ENCODE peak calls at places on chromosomes 1 and 21, in six cellular contexts. S is tibial nerve; G is cardiac muscle cell; D is SJSA1; R is CD4-positive, alpha-beta T cell; V is uterus. N is an unnamed sample. For H3K9me3, the result is how much of the 10 kb centered on the place peaks cover.

GRCh38 chr1:68051475-68051874 is 1.0 kb upstream of the DIRAS3 start:
- DNase-seq in S (no peak), G (peak), D (peak), R (no peak), V (peak), N (peak)

GRCh38 chr1:167105841-167106461 is 12.1 kb downstream of the STYXL2 start:
- DNase-seq in S (no peak), G (no peak), D (no peak), R (no peak), V (no peak), N (no peak)

GRCh38 chr1:7250176-7250575 is 464.9 kb downstream of the CAMTA1 start:
- DNase-seq in S (no peak), G (no peak), D (no peak), R (no peak), V (no peak), N (no peak)

GRCh38 chr1:155127672-155128468 is at the start of gene EFNA1:
- DNase-seq in S (peak), G (peak), D (peak), R (peak), V (peak), N (peak)

GRCh38 chr1:173224280-173224886 is 17.3 kb upstream of the TNFSF4 start:
- DNase-seq in S (no peak), G (no peak), D (no peak), R (no peak), V (no peak), N (no peak)

GRCh38 chr1:97674517-97674916 is 246.3 kb downstream of the DPYD start:
- DNase-seq in S (no peak), G (no peak), D (no peak), R (no peak), V (no peak), N (no peak)

GRCh38 chr1:28243685-28244439 is 7.9 kb downstream of the ATP5IF1 start:
- DNase-seq in S (no peak), G (no peak), D (no peak), R (no peak), V (no peak), N (no peak)

GRCh38 chr1:37071829-37072228 is 37.5 kb upstream of the GRIK3 start:
- DNase-seq in S (no peak), G (no peak), D (no peak), R (no peak), V (no peak), N (peak)

GRCh38 chr1:14067036-14067435 is 367.0 kb downstream of the PRDM2 start:
- DNase-seq in S (no peak), G (no peak), D (no peak), R (no peak), V (no peak), N (no peak)

GRCh38 chr1:62720946-62721554 is 32.9 kb upstream of the DOCK7 start:
- DNase-seq in S (no peak), G (peak), D (no peak), R (no peak), V (no peak), N (peak)

GRCh38 chr1:179856286-179856685 is 21.3 kb downstream of the TOR1AIP2 start:
- DNase-seq in S (no peak), G (no peak), D (no peak), R (no peak), V (no peak), N (no peak)

GRCh38 chr1:62905309-62905708 is 121.4 kb downstream of the ATG4C start:
- DNase-seq in S (no peak), G (no peak), D (no peak), R (no peak), V (no peak), N (no peak)

GRCh38 chr1:209657140-209657879 is 5.1 kb upstream of the LAMB3 start:
- DNase-seq in S (no peak), G (no peak), D (peak), R (no peak), V (no peak), N (no peak)

GRCh38 chr1:90391116-90391515 is 326.0 kb downstream of the BARHL2 start:
- DNase-seq in S (no peak), G (peak), D (peak), R (no peak), V (no peak), N (no peak)

GRCh38 chr1:203038217-203038741 is 12.0 kb downstream of the PPFIA4 start:
- DNase-seq in S (no peak), G (peak), D (peak), R (no peak), V (peak), N (peak)

GRCh38 chr21:18030248-18030647 is 211.1 kb upstream of the C21orf91 start:
- DNase-seq in S (no peak), G (no peak), D (no peak), R (no peak), V (no peak), N (no peak)

GRCh38 chr21:28540514-28540913 is 452.2 kb downstream of the LTN1 start:
- DNase-seq in S (no peak), G (peak), D (no peak), R (no peak), V (no peak), N (no peak)

GRCh38 chr1:218890436-218890835 is 283.2 kb upstream of the LYPLAL1 start:
- DNase-seq in S (no peak), G (no peak), D (no peak), R (no peak), V (no peak), N (no peak)

GRCh38 chr1:116556289-116557006 is 14.4 kb downstream of the CD58 start:
- DNase-seq in S (no peak), G (peak), D (peak), R (peak), V (no peak), N (peak)

DNA sequence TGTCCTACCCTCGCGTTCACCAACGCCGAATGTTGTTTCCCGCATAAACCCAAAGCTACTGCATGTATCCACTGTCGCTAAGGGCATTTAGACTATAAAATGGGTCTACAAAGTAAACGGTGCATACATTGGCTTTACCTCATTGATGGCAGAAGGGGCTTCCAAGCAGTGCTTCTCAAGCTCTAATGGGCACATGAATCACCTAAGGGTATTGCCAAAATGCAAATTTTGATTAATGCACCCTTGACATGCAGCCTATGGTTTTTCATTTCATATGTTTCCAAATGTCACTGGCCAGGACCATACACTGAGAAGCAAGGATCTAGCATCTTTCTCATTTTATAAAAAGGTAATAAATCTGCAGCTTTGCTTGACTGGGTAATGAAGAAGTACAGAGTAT is 2.7 kb downstream of the OR6F1 start:
- DNase-seq in S (no peak), G (no peak), D (no peak), R (no peak), V (no peak), N (no peak)
- H3K9me3 ChIP-seq in S (under half), G (under half), D (under half), R (under half), V (under half), N (under half)

GRCh38 chr1:5765997-5766913 is 226.0 kb downstream of the NPHP4 start:
- DNase-seq in S (no peak), G (no peak), D (no peak), R (no peak), V (no peak), N (no peak)
- H3K9me3 ChIP-seq in S (under half), G (under half), D (under half), R (under half), V (under half), N (under half)

DNA sequence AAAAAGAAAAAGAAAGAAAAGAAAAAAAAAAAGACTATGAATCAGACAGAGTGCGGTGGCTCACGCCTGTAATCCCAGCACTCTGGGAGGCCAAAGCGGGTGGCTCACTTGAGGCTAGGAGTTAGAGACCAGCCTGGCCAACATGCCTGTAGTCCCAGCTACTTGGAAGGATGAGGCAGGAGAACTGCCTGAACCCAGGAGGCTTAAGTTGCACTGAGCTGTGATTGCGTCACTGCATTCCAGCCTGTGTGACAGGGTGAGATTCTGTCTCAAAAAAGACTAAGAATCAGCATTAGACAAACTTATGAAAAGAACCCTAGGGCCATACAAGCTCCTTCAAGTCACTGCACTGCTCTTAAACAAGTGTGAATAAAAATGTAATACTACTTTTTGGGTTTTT is 16.9 kb downstream of the PSMB4 start:
- DNase-seq in S (no peak), G (peak), D (no peak), R (no peak), V (no peak), N (no peak)
- H3K9me3 ChIP-seq in S (under half), G (under half), D (under half), R (under half), V (under half), N (under half)

GRCh38 chr1:174799136-174799479 is 200.6 kb upstream of the CACYBP start:
- DNase-seq in S (no peak), G (no peak), D (no peak), R (no peak), V (no peak), N (no peak)

GRCh38 chr1:174797398-174797797 is 202.3 kb upstream of the CACYBP start:
- DNase-seq in S (no peak), G (no peak), D (no peak), R (no peak), V (no peak), N (no peak)

GRCh38 chr1:174794861-174795260 is 204.9 kb upstream of the CACYBP start:
- DNase-seq in S (no peak), G (no peak), D (no peak), R (no peak), V (no peak), N (no peak)

GRCh38 chr1:174791863-174792262 is 207.9 kb upstream of the CACYBP start:
- DNase-seq in S (no peak), G (no peak), D (no peak), R (no peak), V (no peak), N (no peak)

GRCh38 chr1:174795806-174796205 is 203.9 kb upstream of the CACYBP start:
- DNase-seq in S (no peak), G (no peak), D (peak), R (no peak), V (no peak), N (no peak)
- H3K9me3 ChIP-seq in S (under half), G (under half), D (under half), R (under half), V (under half), N (under half)

GRCh38 chr1:220893701-220894024 is 14.4 kb downstream of the HLX start:
- DNase-seq in S (no peak), G (no peak), D (no peak), R (no peak), V (no peak), N (no peak)

GRCh38 chr1:220894025-220894923 is 15.0 kb downstream of the HLX start:
- DNase-seq in S (no peak), G (no peak), D (no peak), R (no peak), V (no peak), N (no peak)

GRCh38 chr1:220895412-220895946 is 16.2 kb downstream of the HLX start:
- DNase-seq in S (no peak), G (no peak), D (no peak), R (no peak), V (no peak), N (no peak)

GRCh38 chr1:220896088-220896487 is 16.8 kb downstream of the HLX start:
- DNase-seq in S (no peak), G (no peak), D (no peak), R (no peak), V (no peak), N (no peak)

DNA sequence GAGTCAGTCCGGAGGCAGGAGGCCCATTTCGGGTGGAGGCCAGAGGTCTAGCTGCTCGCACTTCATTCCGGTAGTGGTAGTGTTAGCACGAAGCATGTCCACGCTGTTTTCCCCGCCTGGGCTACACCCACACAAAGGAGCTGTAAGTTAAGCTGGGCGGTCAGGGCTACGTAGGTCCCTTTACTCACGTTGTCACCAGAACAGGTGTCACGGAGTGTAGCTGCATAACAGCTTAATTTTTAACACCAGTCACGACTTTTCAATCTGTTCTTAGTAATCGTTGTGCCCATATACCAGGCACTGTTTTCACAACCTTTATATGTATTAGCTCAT is 15.6 kb downstream of the HLX start:
- DNase-seq in S (no peak), G (no peak), D (no peak), R (no peak), V (no peak), N (no peak)
- H3K9me3 ChIP-seq in S (under half), G (under half), D (under half), R (under half), V (under half), N (under half)

DNA sequence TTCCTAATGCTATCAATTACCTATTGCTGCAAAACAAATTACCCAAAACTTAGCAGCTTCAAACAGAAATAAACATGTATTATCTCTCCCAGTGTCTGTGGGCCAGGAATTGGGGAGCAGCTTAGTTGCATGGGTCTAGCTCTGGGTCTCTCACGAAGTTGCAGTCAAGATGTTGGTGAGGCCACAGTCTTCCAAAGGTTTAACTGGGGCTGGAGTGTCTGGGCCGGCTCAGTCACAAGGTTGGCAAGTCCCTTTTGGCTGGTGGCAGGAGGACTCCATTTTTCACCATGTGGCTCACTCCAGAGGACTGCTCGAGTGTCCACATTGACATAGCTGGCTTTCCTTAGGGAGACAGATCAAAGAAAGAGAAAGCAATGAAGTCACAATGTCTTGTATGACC is 5.0 kb upstream of the LRP8 start:
- DNase-seq in S (no peak), G (no peak), D (no peak), R (no peak), V (no peak), N (no peak)
- H3K9me3 ChIP-seq in S (under half), G (under half), D (under half), R (under half), V (under half), N (under half)